ENCODE peak calls at places on chromosomes 11 and 22, in nine cellular contexts. B, P, E, V, F, H, T, R and Z are unnamed samples. For H3K36me3, the result is how much of the 10 kb centered on the place peaks cover.

GRCh38 chr22:23970201-23970641 is 3.5 kb downstream of the DDTL start:
- DNase-seq in B (no peak), P (no peak), E (no peak), V (no peak), F (no peak), H (no peak), T (no peak), R (no peak), Z (no peak)

GRCh38 chr11:95465887-95466286 is 234.9 kb upstream of the SESN3 start:
- DNase-seq in B (no peak), P (no peak), E (no peak), V (no peak), F (no peak), H (no peak), T (peak), R (no peak), Z (no peak)

GRCh38 chr11:134647066-134647746 is 235.2 kb upstream of the B3GAT1 start:
- DNase-seq in B (no peak), P (no peak), E (no peak), V (no peak), F (no peak), H (no peak), T (no peak), R (no peak), Z (no peak)

GRCh38 chr11:128302425-128303186 is 284.8 kb downstream of the ETS1 start:
- DNase-seq in B (no peak), P (no peak), E (no peak), V (peak), F (no peak), H (no peak), T (no peak), R (no peak), Z (peak)

GRCh38 chr11:111447931-111448330 is 64.3 kb downstream of the BTG4 start:
- DNase-seq in B (no peak), P (no peak), E (no peak), V (no peak), F (no peak), H (no peak), T (no peak), R (no peak), Z (no peak)

GRCh38 chr11:44776840-44777536 is 50.2 kb downstream of the TSPAN18 start:
- DNase-seq in B (no peak), P (no peak), E (no peak), V (no peak), F (no peak), H (no peak), T (no peak), R (no peak), Z (no peak)

GRCh38 chr11:94751806-94752205 is 16.4 kb upstream of the AMOTL1 start:
- DNase-seq in B (no peak), P (no peak), E (no peak), V (no peak), F (no peak), H (no peak), T (no peak), R (no peak), Z (no peak)

GRCh38 chr11:130980463-130980862 is 64.2 kb upstream of the SNX19 start:
- DNase-seq in B (no peak), P (no peak), E (no peak), V (no peak), F (no peak), H (no peak), T (no peak), R (no peak), Z (no peak)

GRCh38 chr22:44395116-44396005 is 82.6 kb upstream of the SHISAL1 start:
- DNase-seq in B (peak), P (no peak), E (no peak), V (no peak), F (no peak), H (no peak), T (no peak), R (peak), Z (no peak)

GRCh38 chr11:102590646-102591045 is 34.5 kb downstream of the MMP20 start:
- DNase-seq in B (no peak), P (no peak), E (no peak), V (no peak), F (no peak), H (no peak), T (no peak), R (no peak), Z (no peak)

GRCh38 chr22:37639070-37639760 is at the start of gene SH3BP1:
- DNase-seq in B (peak), P (no peak), E (peak), V (peak), F (peak), H (peak), T (peak), R (no peak), Z (peak)

GRCh38 chr11:123838199-123838598 is 32.0 kb upstream of the OR6M1 start:
- DNase-seq in B (no peak), P (no peak), E (no peak), V (no peak), F (no peak), H (no peak), T (no peak), R (no peak), Z (no peak)

GRCh38 chr11:65493367-65494176 is 5.3 kb upstream of the MALAT1 start:
- DNase-seq in B (peak), P (peak), E (peak), V (peak), F (peak), H (peak), T (peak), R (no peak), Z (peak)

GRCh38 chr11:94717667-94718066 is 50.5 kb upstream of the AMOTL1 start:
- DNase-seq in B (no peak), P (no peak), E (no peak), V (no peak), F (no peak), H (no peak), T (no peak), R (no peak), Z (no peak)

GRCh38 chr11:21707116-21707769 is 485.6 kb upstream of the ANO5 start:
- DNase-seq in B (no peak), P (no peak), E (no peak), V (no peak), F (no peak), H (no peak), T (no peak), R (no peak), Z (no peak)

GRCh38 chr22:33564683-33565082 is 355.6 kb downstream of the LARGE1 start:
- DNase-seq in B (no peak), P (no peak), E (no peak), V (no peak), F (no peak), H (no peak), T (no peak), R (no peak), Z (no peak)

GRCh38 chr11:75513250-75513649 is 12.5 kb downstream of the GDPD5 start:
- DNase-seq in B (peak), P (peak), E (no peak), V (no peak), F (no peak), H (peak), T (no peak), R (no peak), Z (no peak)

GRCh38 chr11:129215506-129216245 is 23.6 kb upstream of the ARHGAP32 start:
- DNase-seq in B (no peak), P (no peak), E (no peak), V (no peak), F (no peak), H (no peak), T (peak), R (no peak), Z (no peak)

GRCh38 chr11:68254421-68254820 is 17.4 kb downstream of the C11orf24 start:
- DNase-seq in B (no peak), P (no peak), E (no peak), V (no peak), F (no peak), H (no peak), T (no peak), R (no peak), Z (no peak)

GRCh38 chr11:68257477-68258362 is 14.1 kb downstream of the C11orf24 start:
- DNase-seq in B (peak), P (peak), E (peak), V (peak), F (peak), H (peak), T (peak), R (peak), Z (peak)

GRCh38 chr11:68258363-68258765 is 13.4 kb downstream of the C11orf24 start:
- DNase-seq in B (no peak), P (no peak), E (no peak), V (no peak), F (no peak), H (no peak), T (no peak), R (no peak), Z (no peak)

GRCh38 chr11:68255526-68255925 is 16.2 kb downstream of the C11orf24 start:
- DNase-seq in B (no peak), P (no peak), E (peak), V (no peak), F (no peak), H (peak), T (no peak), R (no peak), Z (no peak)

DNA sequence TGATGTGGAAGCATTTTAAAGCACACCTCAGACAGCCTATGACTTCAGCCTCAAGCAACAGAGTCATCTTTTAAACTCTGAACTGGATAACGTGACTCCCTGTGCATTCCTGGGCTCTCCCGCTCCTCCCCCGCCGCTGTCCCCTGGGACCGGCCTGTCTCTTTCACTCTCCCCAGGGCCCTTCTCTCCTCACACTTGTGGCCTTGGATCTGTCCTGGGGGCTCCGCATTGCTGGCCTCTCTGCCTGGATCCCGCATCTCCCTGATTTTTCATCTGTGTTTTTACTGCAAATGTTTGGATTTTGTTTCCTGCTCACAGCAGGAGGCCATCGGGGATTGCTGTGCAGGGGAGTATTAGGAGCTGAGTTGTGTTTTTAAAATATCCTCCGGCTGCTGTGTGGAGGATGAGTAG is 15.4 kb downstream of the C11orf24 start:
- DNase-seq in B (peak), P (peak), E (no peak), V (no peak), F (no peak), H (peak), T (peak), R (peak), Z (no peak)
- H3K27ac ChIP-seq in B (no peak), P (peak), E (no peak), V (no peak), F (peak), H (peak), T (no peak), R (no peak), Z (no peak)

DNA sequence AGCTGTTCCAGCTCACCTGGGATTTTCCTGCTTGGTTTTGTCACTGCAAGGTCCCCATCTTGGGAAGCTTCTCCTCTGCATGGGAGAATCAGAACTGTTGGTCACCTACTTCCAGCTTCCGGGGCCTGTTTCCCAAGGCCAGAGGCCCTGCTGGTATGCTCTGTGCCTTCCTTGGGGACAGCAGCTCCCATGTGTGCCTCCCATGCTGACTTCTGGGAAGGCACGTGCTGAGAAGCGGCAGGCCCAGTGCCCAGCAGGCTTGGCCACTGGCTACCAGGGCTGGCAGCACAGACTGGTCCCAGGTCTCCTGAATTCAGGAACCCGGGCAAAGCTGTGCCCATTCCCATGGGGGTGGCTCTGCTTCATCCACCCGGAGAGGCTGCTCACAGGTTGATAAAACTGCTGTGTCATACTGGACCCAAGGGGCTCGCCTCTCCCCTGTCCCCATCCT is 33.8 kb downstream of the MYEOV start:
- DNase-seq in B (no peak), P (no peak), E (no peak), V (no peak), F (no peak), H (no peak), T (no peak), R (no peak), Z (no peak)
- H3K36me3 ChIP-seq in B (under half), P (under half), E (under half), V (under half), F (under half), H (under half), T (under half), R (under half), Z (under half)

GRCh38 chr11:104682241-104682640 is 216.0 kb downstream of the CASP12 start:
- DNase-seq in B (no peak), P (no peak), E (no peak), V (no peak), F (no peak), H (no peak), T (no peak), R (no peak), Z (no peak)
- H3K27ac ChIP-seq in B (no peak), P (no peak), E (no peak), V (no peak), F (no peak), H (no peak), T (no peak), R (no peak), Z (no peak)

GRCh38 chr11:61442616-61443015 is 12.7 kb downstream of the SDHAF2 start:
- DNase-seq in B (no peak), P (no peak), E (no peak), V (no peak), F (no peak), H (no peak), T (no peak), R (no peak), Z (no peak)
- H3K36me3 ChIP-seq in B (under half), P (under half), E (half or more), V (under half), F (under half), H (under half), T (under half), R (under half), Z (under half)

DNA sequence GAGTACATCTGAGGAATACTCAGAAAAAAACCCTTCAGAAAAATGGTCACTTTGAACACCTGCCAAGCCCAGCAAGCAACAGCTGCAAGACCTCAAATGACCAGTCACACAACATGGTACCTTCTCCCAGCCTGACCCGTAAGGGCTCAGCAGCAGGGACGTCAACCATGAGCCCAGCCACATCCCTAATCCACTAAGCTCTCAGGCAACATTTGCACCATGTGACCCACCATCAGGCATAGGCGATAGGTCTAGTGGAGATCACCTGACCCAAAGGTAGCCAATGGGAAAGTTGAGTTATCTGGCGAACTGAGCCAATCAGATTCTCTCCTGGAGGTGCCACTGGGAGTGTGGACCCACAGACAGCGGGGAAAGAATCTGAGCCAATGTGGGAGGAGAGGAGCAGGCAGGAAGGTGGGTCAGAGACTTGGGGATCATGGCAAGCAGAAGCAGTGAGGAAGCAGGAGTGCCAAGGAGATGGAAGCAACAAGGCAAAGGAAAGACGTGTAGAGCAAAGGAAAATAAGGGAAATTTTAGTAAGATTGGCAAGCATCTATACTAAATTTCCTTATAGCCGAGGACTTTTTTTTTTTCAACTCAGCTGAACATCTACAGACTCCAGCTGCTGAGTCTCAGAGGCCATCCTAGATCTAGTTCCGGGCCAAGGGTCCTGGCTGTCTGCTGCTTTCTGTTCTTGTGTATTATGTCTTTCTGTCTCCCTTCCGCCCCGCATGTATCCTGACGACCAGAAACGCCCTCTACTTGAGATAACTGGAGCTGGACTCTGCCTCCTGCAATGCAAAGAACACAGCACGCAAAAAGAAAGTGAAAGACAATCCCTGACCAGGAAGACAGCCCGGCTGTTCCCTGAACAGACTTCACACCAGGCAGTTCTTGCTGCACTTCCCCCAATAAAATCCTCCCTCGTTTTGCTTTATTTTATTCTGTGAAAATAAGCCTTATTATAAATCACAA is 11.0 kb upstream of the PLAAT2 start:
- DNase-seq in B (peak), P (peak), E (peak), V (peak), F (peak), H (peak), T (no peak), R (peak), Z (peak)
- H3K27ac ChIP-seq in B (peak), P (peak), E (peak), V (peak), F (peak), H (no peak), T (no peak), R (peak), Z (peak)

DNA sequence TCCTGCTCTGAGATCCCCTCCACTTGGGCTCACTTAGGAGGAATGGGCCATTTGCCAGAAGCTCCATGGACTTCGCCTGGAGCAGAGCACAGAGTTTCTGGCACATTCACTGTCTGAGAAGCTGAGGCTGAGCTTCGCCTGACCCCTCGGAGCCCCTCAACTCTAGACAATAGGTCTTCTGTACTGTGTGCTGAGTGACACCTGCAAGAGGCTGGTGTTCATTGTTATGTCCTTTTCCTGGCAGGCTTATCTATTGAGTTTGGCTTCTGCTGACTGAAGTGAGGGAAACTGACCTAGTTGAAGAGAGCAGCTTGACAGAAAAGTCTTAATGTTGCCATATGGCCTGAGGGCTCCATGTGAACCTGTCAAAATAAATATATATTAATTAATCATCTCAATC is 124.3 kb downstream of the EHF start:
- DNase-seq in B (no peak), P (no peak), E (no peak), V (no peak), F (no peak), H (peak), T (peak), R (peak), Z (peak)
- H3K36me3 ChIP-seq in B (under half), P (under half), E (under half), V (under half), F (under half), H (under half), T (under half), R (under half), Z (under half)

GRCh38 chr22:42862045-42862734 is 5.1 kb upstream of the ARFGAP3 start:
- DNase-seq in B (no peak), P (peak), E (no peak), V (no peak), F (peak), H (no peak), T (no peak), R (no peak), Z (peak)
- H3K27ac ChIP-seq in B (no peak), P (no peak), E (no peak), V (no peak), F (peak), H (no peak), T (no peak), R (no peak), Z (peak)

GRCh38 chr11:6489338-6489737 is 7.7 kb upstream of the DNHD1 start:
- DNase-seq in B (no peak), P (no peak), E (no peak), V (no peak), F (no peak), H (no peak), T (no peak), R (no peak), Z (peak)
- H3K36me3 ChIP-seq in B (under half), P (under half), E (half or more), V (under half), F (under half), H (under half), T (under half), R (under half), Z (under half)